ENCODE peak calls at places on chromosome 12, in six cellular contexts. J is PC-3, L is cardiac muscle cell, V is A673, G is left ventricle myocardium inferior, Y is neural progenitor cell. O is an unnamed sample. For H3K9me3, the result is how much of the 10 kb centered on the place peaks cover.

GRCh38 chr12:96249196-96250118 is 55.3 kb downstream of the ELK3 start:
- DNase-seq in J (no peak), L (no peak), V (no peak), G (peak), Y (peak), O (peak)

GRCh38 chr12:69843653-69844052 is 18.6 kb downstream of the MYRFL start:
- DNase-seq in J (no peak), L (no peak), V (no peak), G (no peak), Y (no peak), O (no peak)

GRCh38 chr12:47739959-47740358 is 14.7 kb upstream of the ENDOU start:
- DNase-seq in J (no peak), L (no peak), V (no peak), G (peak), Y (no peak), O (peak)

GRCh38 chr12:3622021-3622731 is 130.7 kb downstream of the CRACR2A start:
- DNase-seq in J (no peak), L (no peak), V (no peak), G (no peak), Y (no peak), O (no peak)

GRCh38 chr12:105084251-105085250 is at the start of gene ALDH1L2:
- DNase-seq in J (peak), L (peak), V (peak), G (peak), Y (peak), O (peak)

GRCh38 chr12:57837779-57838562 is 8.6 kb downstream of the CTDSP2 start:
- DNase-seq in J (peak), L (peak), V (peak), G (peak), Y (peak), O (no peak)

GRCh38 chr12:40152783-40153383 is 47.0 kb upstream of the SLC2A13 start:
- DNase-seq in J (peak), L (peak), V (peak), G (peak), Y (peak), O (no peak)

GRCh38 chr12:92340441-92341332 is 195.0 kb upstream of the BTG1 start:
- DNase-seq in J (no peak), L (no peak), V (no peak), G (no peak), Y (no peak), O (no peak)

GRCh38 chr12:52525661-52526499 is 5.7 kb upstream of the KRT5 start:
- DNase-seq in J (no peak), L (no peak), V (no peak), G (no peak), Y (no peak), O (no peak)

GRCh38 chr12:50283230-50283923 is at the start of gene LIMA1:
- DNase-seq in J (peak), L (peak), V (peak), G (peak), Y (peak), O (peak)

GRCh38 chr12:132946507-132946820 is 9.6 kb downstream of the ZNF605 start:
- DNase-seq in J (no peak), L (no peak), V (no peak), G (no peak), Y (no peak), O (no peak)
- H3K9me3 ChIP-seq in J (under half), L (under half), V (under half), G (half or more), Y (under half), O (under half)

GRCh38 chr12:124013073-124013472 is 40.1 kb downstream of the ZNF664 start:
- DNase-seq in J (no peak), L (no peak), V (no peak), G (no peak), Y (no peak), O (no peak)
- H3K9me3 ChIP-seq in J (under half), L (under half), V (under half), G (under half), Y (under half), O (under half)

GRCh38 chr12:34601689-34602088 is 579.4 kb downstream of the ALG10 start:
- DNase-seq in J (no peak), L (no peak), V (no peak), G (no peak), Y (no peak), O (no peak)
- H3K9me3 ChIP-seq in J (under half), L (under half), V (under half), G (half or more), Y (under half), O (under half)

GRCh38 chr12:30843211-30843610 is 83.3 kb upstream of the TSPAN11 start:
- DNase-seq in J (no peak), L (no peak), V (no peak), G (no peak), Y (no peak), O (no peak)
- H3K9me3 ChIP-seq in J (under half), L (under half), V (under half), G (under half), Y (under half), O (under half)

DNA sequence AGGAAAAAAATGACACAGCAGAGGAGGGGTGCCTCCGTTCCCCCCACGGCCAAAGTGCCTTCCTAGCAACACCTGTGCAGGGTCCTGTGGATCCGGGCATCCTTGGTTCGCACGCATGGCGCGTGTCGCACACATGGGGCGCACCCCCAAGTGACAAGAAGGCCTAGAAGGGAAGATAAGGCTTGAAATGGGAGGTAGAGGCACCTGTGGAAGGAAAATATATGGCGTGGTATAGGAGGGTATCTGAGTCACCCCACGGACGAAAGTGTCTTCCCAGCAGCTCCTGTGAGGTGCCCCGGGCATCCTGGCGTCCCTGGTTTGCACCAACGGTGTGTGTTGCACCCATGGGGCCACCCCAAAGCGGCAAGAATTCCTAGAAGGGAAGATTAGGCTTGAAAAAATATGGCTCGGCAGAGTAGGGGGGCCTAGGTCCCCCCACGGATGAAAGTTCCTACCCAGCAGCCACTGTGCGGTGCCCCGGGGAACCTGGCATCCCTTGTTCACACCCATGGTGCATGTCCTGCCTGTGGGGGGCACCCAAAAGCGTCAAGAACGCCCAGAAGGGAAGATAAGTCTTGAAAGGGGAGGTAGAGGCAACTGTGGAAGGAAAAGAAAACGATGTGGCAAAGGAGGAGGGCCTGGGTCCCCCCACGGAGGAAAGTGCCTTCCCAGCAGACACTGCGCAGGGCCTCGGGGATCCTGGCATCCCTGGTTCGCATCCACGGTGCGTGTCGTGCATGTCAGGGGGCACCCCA is 280.0 kb downstream of the ALG10 start:
- DNase-seq in J (no peak), L (no peak), V (no peak), G (no peak), Y (no peak), O (peak)
- H3K9me3 ChIP-seq in J (under half), L (under half), V (under half), G (under half), Y (under half), O (under half)

GRCh38 chr12:132950844-132951535 is 5.1 kb downstream of the ZNF605 start:
- DNase-seq in J (no peak), L (no peak), V (no peak), G (no peak), Y (no peak), O (no peak)
- H3K9me3 ChIP-seq in J (under half), L (under half), V (under half), G (half or more), Y (under half), O (under half)